ENCODE peak calls at places on chromosomes 16 and 17, in nine cellular contexts. C is stimulated activated CD4-positive, alpha-beta T cell treated with anti-CD3 and anti-CD28 coated beads, Interleukin-1b, Interleukin-23, amount 100 ng/mL, for 4 hours; B is stimulated activated naive CD8-positive, alpha-beta T cell treated with anti-CD3 and anti-CD28 coated beads, Interleukin-15, amount 100 ng/mL, for 72 hours; M is T-helper 1 cell; G is brain microvascular endothelial cell; K is activated T-helper 1 cell treated with anti-CD3 and anti-CD28 coated beads, Interleukin-12 subunit alpha, Interleukin-12 subunit beta, Interleukin-2, Interleukin-4 antibody, amounts not matched to agents 30 ng/mL and 10 ng/mL and 1 ng/mL, durations not matched to agents 14 hours and 24 hours and 36 hours; W is CMK; L is hippocampal formation; D is Caco-2. E is an unnamed sample.

GRCh38 chr17:56982312-56982711 is 4.4 kb downstream of the SCPEP1 start:
- DNase-seq in C (no peak), L (no peak), W (no peak), K (no peak), D (no peak), G (no peak), B (no peak), M (no peak), E (no peak)

GRCh38 chr17:50056961-50057330 is 1.0 kb downstream of the ITGA3 start:
- DNase-seq in G (peak), W (no peak), K (no peak), B (no peak), C (no peak), L (no peak), M (no peak), D (no peak), E (no peak)

GRCh38 chr17:66904760-66905637 is 59.5 kb upstream of the CACNG4 start:
- DNase-seq in M (no peak), B (no peak), K (no peak), G (peak), W (no peak), L (no peak), C (no peak), D (no peak), E (no peak)

GRCh38 chr16:15682105-15682570 is 32.1 kb downstream of the NDE1 start:
- DNase-seq in L (peak), M (peak), W (peak), K (peak), G (peak), B (peak), C (peak), D (peak), E (no peak)

GRCh38 chr17:58679263-58680037 is 12.4 kb downstream of the TEX14 start:
- DNase-seq in G (peak), L (no peak), C (no peak), W (no peak), D (peak), M (no peak), B (no peak), K (no peak), E (no peak)

GRCh38 chr17:2926019-2926650 is 129.9 kb downstream of the RAP1GAP2 start:
- DNase-seq in M (no peak), B (no peak), G (no peak), W (peak), C (no peak), K (no peak), D (no peak), L (no peak), E (no peak)

GRCh38 chr17:65243838-65244237 is 106.7 kb downstream of the RGS9 start:
- DNase-seq in G (no peak), C (no peak), K (no peak), B (no peak), W (no peak), D (no peak), L (peak), M (no peak), E (no peak)

GRCh38 chr17:39737761-39738567 is at the start of gene GRB7:
- DNase-seq in W (no peak), B (no peak), D (peak), C (no peak), G (no peak), L (no peak), K (no peak), M (no peak), E (no peak)

GRCh38 chr16:57025941-57026777 is 36.8 kb downstream of the NLRC5 start:
- DNase-seq in G (no peak), C (no peak), M (no peak), D (no peak), W (no peak), L (no peak), B (no peak), K (no peak), E (no peak)

GRCh38 chr17:61316633-61317032 is 83.0 kb upstream of the TBX2 start:
- DNase-seq in G (no peak), D (no peak), K (no peak), C (no peak), L (no peak), B (no peak), W (no peak), M (no peak), E (no peak)

GRCh38 chr17:386145-386876 is 33.7 kb upstream of the RPH3AL start:
- DNase-seq in K (peak), C (peak), B (peak), L (no peak), G (peak), M (peak), D (peak), W (no peak), E (peak)

GRCh38 chr16:84851192-84852127 is 31.7 kb downstream of the CRISPLD2 start:
- DNase-seq in W (no peak), L (no peak), M (no peak), G (peak), D (peak), B (no peak), C (no peak), K (no peak), E (no peak)